ENCODE peak calls at places on chromosomes 3 and 15, in eight cellular contexts. C, E, W, M, X, G, V and A are unnamed samples.

GRCh38 chr15:100216177-100216576 is 125.6 kb downstream of the ADAMTS17 start:
- DNase-seq in W (no peak), X (peak; percentile 59), M (no peak), V (no peak), C (peak; percentile 19), G (no peak), E (no peak), A (no peak)

GRCh38 chr3:37320276-37320675 is 145.9 kb upstream of the LRRFIP2 start:
- DNase-seq in V (no peak), C (no peak), M (no peak), G (no peak), E (no peak), W (no peak), X (no peak), A (no peak)

GRCh38 chr3:151558621-151559020 is 97.8 kb upstream of the IGSF10 start:
- DNase-seq in W (no peak), E (no peak), X (peak; percentile 90), V (no peak), C (no peak), G (no peak), M (no peak), A (no peak)

GRCh38 chr3:192812736-192813383 is 85.5 kb upstream of the FGF12 start:
- DNase-seq in C (no peak), E (no peak), W (no peak), V (peak; percentile 65), M (peak; percentile 52), X (peak; percentile 78), G (peak; percentile 50), A (no peak)

GRCh38 chr15:100528833-100529428 is at the start of gene CERS3:
- DNase-seq in M (no peak), E (no peak), G (no peak), W (no peak), X (no peak), C (no peak), V (no peak), A (no peak)

GRCh38 chr3:63135362-63135761 is 142.7 kb upstream of the SYNPR start:
- DNase-seq in V (no peak), M (no peak), E (no peak), X (no peak), C (no peak), G (no peak), W (no peak), A (no peak)

GRCh38 chr3:49930922-49931321 is 1.3 kb upstream of the MON1A start:
- DNase-seq in G (no peak), C (peak; percentile 53), X (no peak), E (no peak), W (no peak), V (no peak), M (no peak), A (no peak)

GRCh38 chr3:150362515-150363302 is 45.4 kb upstream of the TSC22D2 start:
- DNase-seq in V (no peak), C (no peak), G (no peak), M (no peak), W (no peak), E (no peak), X (no peak), A (no peak)

GRCh38 chr3:86948840-86949239 is 42.1 kb downstream of the VGLL3 start:
- DNase-seq in G (no peak), M (no peak), W (no peak), E (no peak), X (peak; percentile 62), V (no peak), C (no peak), A (no peak)

GRCh38 chr3:182808041-182808765 is 14.9 kb downstream of the ATP11B start:
- DNase-seq in E (no peak), V (no peak), W (no peak), C (no peak), G (no peak), M (no peak), X (peak; percentile 41), A (no peak)

GRCh38 chr3:175002732-175003143 is 143.6 kb downstream of the NAALADL2 start:
- DNase-seq in C (no peak), M (peak; percentile 91), V (no peak), X (peak; percentile 68), W (no peak), G (no peak), E (no peak), A (no peak)

GRCh38 chr3:58025824-58026579 is 17.8 kb downstream of the FLNB start:
- DNase-seq in M (no peak), X (peak; percentile 71), V (no peak), C (peak; percentile 73), G (no peak), E (peak; percentile 75), W (no peak), A (no peak)

GRCh38 chr3:100270218-100270588 is 9.4 kb downstream of the TBC1D23 start:
- DNase-seq in G (no peak), V (no peak), E (no peak), X (no peak), M (no peak), C (no peak), W (no peak), A (no peak)

GRCh38 chr15:94576889-94577533 is 345.6 kb downstream of the MCTP2 start:
- DNase-seq in W (peak; percentile 7), X (peak; percentile 7), C (no peak), V (peak; percentile 59), G (peak; percentile 12), E (no peak), M (no peak), A (no peak)

GRCh38 chr15:64460737-64461576 is 579 bp downstream of the ZNF609 start:
- DNase-seq in E (peak; percentile 32), G (no peak), V (peak; percentile 53), M (peak; percentile 59), C (peak; percentile 83), W (peak; percentile 19), X (peak; percentile 88), A (no peak)

GRCh38 chr3:35335703-35336102 is 303.6 kb upstream of the ARPP21 start:
- DNase-seq in M (no peak), C (no peak), G (no peak), W (no peak), V (no peak), E (no peak), X (no peak), A (no peak)

GRCh38 chr3:45985532-45986302 is 9.9 kb downstream of the FYCO1 start:
- DNase-seq in X (peak; percentile 14), V (no peak), G (no peak), C (no peak), W (no peak), E (no peak), M (no peak), A (no peak)

GRCh38 chr3:102536479-102536878 is 101.7 kb downstream of the ZPLD1 start:
- DNase-seq in W (no peak), X (peak; percentile 62), G (no peak), C (no peak), E (no peak), M (peak; percentile 19), V (no peak), A (no peak)

GRCh38 chr3:130737622-130738021 is 9.0 kb downstream of the PIK3R4 start:
- DNase-seq in W (no peak), M (no peak), G (no peak), X (no peak), E (no peak), C (no peak), V (no peak), A (no peak)

GRCh38 chr15:88401972-88402656 is 65.1 kb downstream of the MRPL46 start:
- DNase-seq in W (no peak), G (no peak), V (no peak), C (no peak), E (no peak), X (no peak), M (no peak), A (no peak)

GRCh38 chr3:197137741-197138140 is 108.1 kb upstream of the MELTF start:
- DNase-seq in C (no peak), X (no peak), M (no peak), G (no peak), V (no peak), E (no peak), W (no peak), A (no peak)

GRCh38 chr3:17151598-17152373 is 267.0 kb downstream of the PLCL2 start:
- DNase-seq in C (no peak), V (peak; percentile 81), X (no peak), E (no peak), M (no peak), G (no peak), W (peak; percentile 55), A (no peak)

GRCh38 chr3:114659109-114660081 is 365.6 kb downstream of the TIGIT start:
- DNase-seq in V (no peak), C (no peak), X (peak; percentile 18), M (no peak), W (no peak), G (no peak), E (peak; percentile 33), A (no peak)

DNA sequence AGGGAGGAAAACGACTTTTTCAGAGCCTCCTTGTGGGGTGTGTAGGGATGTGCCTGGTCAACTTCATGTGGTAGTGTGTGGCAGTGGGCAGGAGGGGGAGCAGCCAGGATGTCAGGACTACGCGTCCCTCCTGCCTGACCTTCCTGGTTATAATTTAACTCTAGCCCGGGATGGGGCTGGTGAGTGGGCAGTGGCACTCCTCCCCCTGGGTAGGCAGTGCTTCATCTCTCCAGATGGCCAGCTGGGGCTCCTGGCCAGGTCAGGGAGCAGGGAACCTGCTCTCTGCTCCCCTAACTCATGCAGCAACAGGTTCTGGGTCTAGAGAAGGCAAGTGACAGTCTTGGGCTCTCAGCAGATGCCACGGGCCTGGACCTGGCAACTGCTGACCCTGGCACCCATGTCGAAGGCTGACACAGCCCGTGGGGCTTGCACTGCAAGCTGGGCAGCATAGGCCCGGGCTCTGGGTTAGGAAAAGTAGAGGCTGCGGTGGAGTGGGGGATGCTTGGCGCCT is 2.6 kb downstream of the ITIH4 start:
- DNase-seq in X (no peak), M (no peak), V (no peak), C (no peak), G (no peak), W (no peak), E (no peak), A (no peak)
- TF ChIP-seq CTCF in X (peak; percentile 16), M (peak; percentile 12), V (no peak), C (peak; percentile 19), G (no peak), W (no peak), E (no peak), A (peak; percentile 49)

GRCh38 chr3:51718547-51719412 is 11.9 kb downstream of the GRM2 start:
- DNase-seq in E (no peak), C (no peak), W (peak; percentile 11), V (peak; percentile 70), G (peak; percentile 75), X (peak; percentile 52), M (no peak), A (peak; percentile 68)
- TF ChIP-seq CTCF in E (peak; percentile 54), C (peak; percentile 72), W (peak; percentile 55), V (peak; percentile 72), G (peak; percentile 72), X (peak; percentile 84), M (peak; percentile 85), A (peak; percentile 71)

DNA sequence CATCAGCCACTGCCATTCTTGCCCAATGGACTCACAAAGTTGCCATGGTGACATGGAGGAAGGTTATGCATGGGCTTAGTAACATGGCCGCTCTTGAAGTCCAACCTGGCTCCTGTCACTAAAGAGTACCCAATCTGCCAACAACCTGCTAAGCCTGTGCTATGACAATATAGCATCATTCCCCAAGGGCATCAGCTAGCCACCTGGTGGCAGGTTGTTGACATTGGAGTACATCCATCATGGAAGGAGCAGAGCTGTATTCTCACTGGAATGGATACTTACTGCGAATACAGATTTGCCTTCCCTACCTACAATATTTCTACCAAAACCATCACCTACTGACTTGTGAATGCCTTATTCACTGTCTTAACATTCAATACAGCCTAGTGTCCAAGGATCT is 138.9 kb upstream of the RORA start:
- DNase-seq in M (no peak), G (no peak), W (no peak), C (no peak), E (no peak), X (no peak), V (no peak), A (no peak)
- TF ChIP-seq CTCF in M (no peak), G (peak; percentile 24), W (no peak), C (no peak), E (no peak), X (no peak), V (no peak), A (no peak)

GRCh38 chr3:133901083-133901482 is 5.4 kb upstream of the RAB6B start:
- DNase-seq in E (no peak), G (no peak), M (no peak), C (no peak), V (no peak), W (no peak), X (no peak), A (no peak)
- TF ChIP-seq CTCF in E (no peak), G (no peak), M (peak; percentile 9), C (no peak), V (no peak), W (no peak), X (peak; percentile 35), A (peak; percentile 18)